ENCODE peak calls at places on chromosomes 4 and X, in eight cellular contexts. N is GM12878; Q is stomach; S is HTR-8/SVneo; Y is bronchial epithelial cell; W is effector CD4-positive, alpha-beta T cell; Z is effector CD8-positive, alpha-beta T cell; P is H9. L is an unnamed sample.

GRCh38 chr4:26692014-26692726 is 108.3 kb downstream of the TBC1D19 start:
- DNase-seq in W (no peak), Z (no peak), S (no peak), N (no peak), Q (no peak), Y (peak), P (peak), L (no peak)

GRCh38 chr4:114005569-114006442 is 26.4 kb upstream of the ARSJ start:
- DNase-seq in Z (no peak), S (no peak), Q (no peak), W (no peak), Y (peak), N (no peak), P (no peak), L (no peak)

GRCh38 chrX:40108959-40109287 is 11.2 kb upstream of the BCOR start:
- DNase-seq in Q (peak), N (no peak), P (peak), Z (peak), W (peak), S (no peak), Y (no peak), L (peak)

GRCh38 chr4:15459706-15460105 is 10.0 kb upstream of the CC2D2A start:
- DNase-seq in N (no peak), Y (no peak), P (no peak), S (no peak), Q (no peak), W (no peak), Z (no peak), L (no peak)

GRCh38 chr4:162352580-162353107 is 188.8 kb upstream of the FSTL5 start:
- DNase-seq in W (no peak), P (no peak), Y (no peak), N (no peak), Q (no peak), Z (no peak), S (no peak), L (peak)

GRCh38 chr4:14783011-14783877 is 219.0 kb upstream of the CPEB2 start:
- DNase-seq in W (no peak), Y (peak), Q (no peak), Z (no peak), N (peak), S (peak), P (no peak), L (no peak)

GRCh38 chr4:100519205-100519604 is 1.4 kb upstream of the EMCN start:
- DNase-seq in S (no peak), N (no peak), Y (no peak), Q (no peak), W (no peak), Z (no peak), P (no peak), L (no peak)

GRCh38 chr4:76590847-76591281 is 155.8 kb downstream of the SHROOM3 start:
- DNase-seq in P (no peak), N (no peak), W (no peak), Y (no peak), Q (no peak), Z (no peak), S (no peak), L (no peak)

L was measured in heart right ventricle.